ENCODE peak calls at places on chromosomes 4 and X, in four cellular contexts. I is pancreas, J is H9, V is left ventricle myocardium inferior. Z is an unnamed sample.

GRCh38 chrX:25941087-25941486 is 197.1 kb upstream of the MAGEB18 start:
- DNase-seq in J (no peak), I (no peak), V (no peak), Z (no peak)

GRCh38 chr4:47615385-47615784 is 130.3 kb downstream of the ATP10D start:
- DNase-seq in V (no peak), J (no peak), I (no peak), Z (no peak)

GRCh38 chr4:154559141-154559841 is 3.5 kb upstream of the FGB start:
- DNase-seq in V (no peak), I (no peak), J (peak; percentile 46), Z (peak; percentile 22)

GRCh38 chrX:73850124-73851013 is 287.4 kb downstream of the CHIC1 start:
- DNase-seq in J (no peak), V (no peak), I (peak; percentile 67), Z (peak; percentile 54)

GRCh38 chrX:17014216-17014615 is 67.8 kb downstream of the REPS2 start:
- DNase-seq in V (no peak), I (no peak), J (no peak), Z (no peak)

GRCh38 chr4:184117662-184118199 is 99.9 kb downstream of the ENPP6 start:
- DNase-seq in J (no peak), I (no peak), V (no peak), Z (no peak)

GRCh38 chr4:117700111-117700892 is 334.0 kb upstream of the NDST3 start:
- DNase-seq in V (no peak), J (no peak), I (no peak), Z (no peak)

GRCh38 chr4:152831416-152831815 is 51.7 kb downstream of the ARFIP1 start:
- DNase-seq in I (no peak), V (no peak), J (no peak), Z (no peak)

GRCh38 chrX:12988797-12989196 is 13.9 kb downstream of the TMSB4X start:
- DNase-seq in J (no peak), V (no peak), I (no peak), Z (no peak)

GRCh38 chrX:97199501-97199900 is 315.8 kb downstream of the RPA4 start:
- DNase-seq in V (no peak), I (no peak), J (no peak), Z (no peak)

GRCh38 chr4:8159522-8160232 is 1.1 kb upstream of the ABLIM2 start:
- DNase-seq in V (no peak), I (peak; percentile 47), J (no peak), Z (no peak)

GRCh38 chr4:147822128-147822527 is 90.2 kb downstream of the ARHGAP10 start:
- DNase-seq in I (peak; percentile 93), J (no peak), V (peak; percentile 84), Z (peak; percentile 37)

GRCh38 chr4:153522800-153523089 is 56.6 kb downstream of the TMEM131L start:
- DNase-seq in I (no peak), V (no peak), J (no peak), Z (no peak)

GRCh38 chrX:153981771-153982533 is 9.4 kb downstream of the TMEM187 start:
- DNase-seq in J (no peak), V (peak; percentile 48), I (no peak), Z (no peak)

GRCh38 chrX:73127700-73128241 is 48.5 kb upstream of the PABPC1L2A start:
- DNase-seq in I (no peak), V (no peak), J (peak; percentile 70), Z (no peak)

GRCh38 chr4:112272292-112272691 is 13.4 kb downstream of the TIFA start:
- DNase-seq in I (no peak), V (no peak), J (no peak), Z (no peak)

GRCh38 chr4:121977251-121978168 is 25.6 kb upstream of the TRPC3 start:
- DNase-seq in V (no peak), I (no peak), J (no peak), Z (no peak)

GRCh38 chr4:4502694-4503311 is 39.0 kb downstream of the STX18 start:
- DNase-seq in J (no peak), I (no peak), V (no peak), Z (no peak)

GRCh38 chrX:2670978-2671377 is 20.1 kb upstream of the CD99 start:
- DNase-seq in J (no peak), I (no peak), V (no peak), Z (no peak)

GRCh38 chrX:71623714-71624113 is 5.4 kb upstream of the CXCR3 start:
- DNase-seq in V (no peak), I (no peak), J (no peak), Z (no peak)

GRCh38 chrX:71627588-71628404 is 9.5 kb upstream of the CXCR3 start:
- DNase-seq in I (no peak), J (no peak), V (no peak), Z (no peak)

GRCh38 chrX:71629467-71629866 is 11.2 kb upstream of the CXCR3 start:
- DNase-seq in I (no peak), J (no peak), V (no peak), Z (no peak)

GRCh38 chrX:71625471-71625870 is 7.2 kb upstream of the CXCR3 start:
- DNase-seq in I (no peak), J (no peak), V (no peak), Z (no peak)

DNA sequence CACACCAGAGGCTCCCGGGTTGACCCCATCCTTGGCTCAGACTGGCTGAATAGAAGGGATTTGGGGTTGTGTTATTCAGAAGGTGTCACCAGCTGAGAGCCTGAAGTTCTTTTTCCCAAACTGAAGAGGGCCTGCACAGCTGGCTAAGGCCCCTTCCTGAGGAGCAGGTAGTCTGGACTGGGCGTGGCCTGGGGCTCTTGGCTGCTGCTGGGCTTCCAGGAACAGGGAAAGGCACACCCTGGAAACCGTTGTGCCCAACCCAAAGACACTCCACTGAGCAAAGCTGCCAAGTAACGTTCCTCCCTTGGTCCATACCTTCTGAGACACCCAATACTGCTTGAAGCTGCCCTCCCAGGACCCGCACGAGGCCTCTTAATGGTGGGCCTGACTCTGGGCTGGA is 8.3 kb upstream of the CXCR3 start:
- DNase-seq in J (no peak), I (no peak), V (no peak), Z (peak; percentile 78)
- H3K27ac ChIP-seq in J (no peak overlapping the region), I (no peak overlapping the region), V (no peak overlapping the region), Z (peak overlapping the region; percentile 47)

GRCh38 chr4:186149872-186150271 is 41.5 kb upstream of the CYP4V2 start:
- DNase-seq in I (peak; percentile 73), V (peak; percentile 52), J (peak; percentile 93), Z (peak; percentile 49)
- H3K27ac ChIP-seq in I (no peak overlapping the region), V (peak overlapping the region; percentile 31), J (no peak overlapping the region), Z (no peak overlapping the region)

DNA sequence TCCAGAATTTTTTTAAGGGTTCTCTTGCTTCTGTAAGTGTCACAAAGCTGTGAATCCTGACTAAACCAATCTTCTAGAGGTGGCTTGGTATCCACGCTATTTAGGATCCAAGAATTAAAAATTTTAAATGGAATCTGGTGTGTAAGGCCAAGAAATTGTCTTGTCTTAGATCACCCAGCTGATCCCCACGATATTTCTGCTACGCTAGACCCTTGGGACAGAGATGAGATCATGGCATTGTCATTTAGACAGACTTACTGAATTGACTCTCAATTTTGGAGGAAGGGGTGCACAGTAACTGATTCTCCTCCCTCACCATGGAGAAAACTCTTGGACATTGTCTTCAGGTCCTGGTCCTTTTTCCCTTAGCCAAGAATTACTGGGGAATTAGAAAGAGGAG is 5.7 kb downstream of the GPRIN3 start:
- DNase-seq in V (no peak), J (no peak), I (no peak), Z (no peak)
- H3K27ac ChIP-seq in V (peak overlapping the region; percentile 85), J (no peak overlapping the region), I (no peak overlapping the region), Z (no peak overlapping the region)

GRCh38 chr4:20318011-20318898 is 66.5 kb downstream of the SLIT2 start:
- DNase-seq in I (no peak), J (no peak), V (no peak), Z (no peak)
- H3K27ac ChIP-seq in I (no peak overlapping the region), J (no peak overlapping the region), V (no peak overlapping the region), Z (no peak overlapping the region)

DNA sequence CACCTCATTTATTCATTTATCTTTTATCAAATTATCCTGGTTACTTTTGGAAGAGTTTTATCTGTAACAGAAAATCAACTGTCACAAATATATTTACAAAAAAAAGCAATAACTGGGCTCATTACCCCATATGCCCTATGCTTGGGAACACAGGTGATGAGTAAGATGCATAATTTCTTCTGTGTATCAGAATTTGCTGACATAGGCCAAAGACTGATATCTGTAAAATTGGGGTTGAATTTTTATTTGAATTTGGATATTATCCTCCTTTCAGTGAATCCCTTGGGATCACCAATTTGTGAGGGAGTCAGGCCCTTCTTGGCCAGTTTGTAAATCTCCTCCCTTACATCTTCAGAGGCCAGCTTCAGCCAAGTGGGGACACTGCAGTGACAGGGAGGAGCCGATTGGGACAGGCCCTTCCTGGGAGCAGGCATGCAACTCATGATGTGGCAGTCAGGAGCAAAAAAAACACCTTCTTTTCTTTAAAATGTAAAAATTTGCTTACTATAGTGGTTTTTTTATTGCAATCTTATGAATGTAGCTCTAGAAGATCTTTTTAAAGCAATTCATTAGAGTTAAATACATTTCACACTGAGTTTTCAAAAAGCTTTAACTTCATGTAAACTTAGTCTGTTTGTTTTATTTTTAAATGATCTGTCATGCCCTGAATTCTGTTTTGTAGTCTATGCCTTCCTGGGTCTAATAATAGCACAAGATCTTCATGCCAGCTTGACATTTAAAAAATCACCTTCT is 136.7 kb upstream of the SPRY1 start:
- DNase-seq in V (no peak), I (no peak), J (no peak), Z (no peak)
- H3K27ac ChIP-seq in V (peak overlapping the region; percentile 39), I (no peak overlapping the region), J (no peak overlapping the region), Z (no peak overlapping the region)

GRCh38 chr4:80094191-80094590 is 21.2 kb upstream of the ANTXR2 start:
- DNase-seq in J (no peak), V (no peak), I (no peak), Z (no peak)
- H3K27ac ChIP-seq in J (no peak overlapping the region), V (no peak overlapping the region), I (no peak overlapping the region), Z (no peak overlapping the region)